ENCODE peak calls at places on chromosomes 11 and 22, in seven cellular contexts. One of them, this sample, is unnamed.

GRCh38 chr22:42993651-42994275 is 21.2 kb downstream of the PACSIN2 start:
- DNase-seq in SK-N-SH: no peak
- DNase-seq in breast epithelium: no peak
- DNase-seq in NCI-H1105 treated with DMSO at 0.1 percent for 48 hours: no peak
- DNase-seq in H54: no peak
- DNase-seq in stimulated activated CD8-positive, alpha-beta memory T cell treated with anti-CD3 and anti-CD28 coated beads, Interleukin-4, amount 100 ng/mL, for 4 hours: no peak
- DNase-seq in ACHN: no peak
- DNase-seq in this sample: no peak

GRCh38 chr22:36577019-36577418 is 48.1 kb upstream of the EIF3D start:
- DNase-seq in NCI-H1105 treated with DMSO at 0.1 percent for 48 hours: no peak
- DNase-seq in breast epithelium: no peak
- DNase-seq in H54: peak
- DNase-seq in stimulated activated CD8-positive, alpha-beta memory T cell treated with anti-CD3 and anti-CD28 coated beads, Interleukin-4, amount 100 ng/mL, for 4 hours: no peak
- DNase-seq in ACHN: peak
- DNase-seq in SK-N-SH: no peak
- DNase-seq in this sample: no peak

GRCh38 chr22:24683671-24684070 is 80.7 kb downstream of the GGT1 start:
- DNase-seq in ACHN: no peak
- DNase-seq in stimulated activated CD8-positive, alpha-beta memory T cell treated with anti-CD3 and anti-CD28 coated beads, Interleukin-4, amount 100 ng/mL, for 4 hours: no peak
- DNase-seq in SK-N-SH: no peak
- DNase-seq in breast epithelium: no peak
- DNase-seq in NCI-H1105 treated with DMSO at 0.1 percent for 48 hours: no peak
- DNase-seq in H54: no peak
- DNase-seq in this sample: no peak

GRCh38 chr22:30020511-30020910 is 59.8 kb upstream of the HORMAD2 start:
- DNase-seq in stimulated activated CD8-positive, alpha-beta memory T cell treated with anti-CD3 and anti-CD28 coated beads, Interleukin-4, amount 100 ng/mL, for 4 hours: no peak
- DNase-seq in ACHN: no peak
- DNase-seq in H54: no peak
- DNase-seq in breast epithelium: no peak
- DNase-seq in SK-N-SH: no peak
- DNase-seq in NCI-H1105 treated with DMSO at 0.1 percent for 48 hours: no peak
- DNase-seq in this sample: no peak

GRCh38 chr11:75133976-75134375 is 16.9 kb upstream of the SLCO2B1 start:
- DNase-seq in stimulated activated CD8-positive, alpha-beta memory T cell treated with anti-CD3 and anti-CD28 coated beads, Interleukin-4, amount 100 ng/mL, for 4 hours: no peak
- DNase-seq in ACHN: no peak
- DNase-seq in SK-N-SH: no peak
- DNase-seq in breast epithelium: no peak
- DNase-seq in H54: no peak
- DNase-seq in NCI-H1105 treated with DMSO at 0.1 percent for 48 hours: no peak
- DNase-seq in this sample: no peak

GRCh38 chr11:10568486-10568941 is at the start of gene LYVE1:
- DNase-seq in H54: no peak
- DNase-seq in breast epithelium: no peak
- DNase-seq in SK-N-SH: no peak
- DNase-seq in stimulated activated CD8-positive, alpha-beta memory T cell treated with anti-CD3 and anti-CD28 coated beads, Interleukin-4, amount 100 ng/mL, for 4 hours: no peak
- DNase-seq in NCI-H1105 treated with DMSO at 0.1 percent for 48 hours: no peak
- DNase-seq in ACHN: no peak
- DNase-seq in this sample: peak

GRCh38 chr11:131908316-131908715 is 537.9 kb downstream of the NTM start:
- DNase-seq in H54: no peak
- DNase-seq in breast epithelium: no peak
- DNase-seq in SK-N-SH: no peak
- DNase-seq in stimulated activated CD8-positive, alpha-beta memory T cell treated with anti-CD3 and anti-CD28 coated beads, Interleukin-4, amount 100 ng/mL, for 4 hours: no peak
- DNase-seq in NCI-H1105 treated with DMSO at 0.1 percent for 48 hours: no peak
- DNase-seq in ACHN: no peak
- DNase-seq in this sample: no peak

GRCh38 chr11:69307871-69308381 is 14.0 kb downstream of the MYEOV start:
- DNase-seq in H54: no peak
- DNase-seq in ACHN: no peak
- DNase-seq in breast epithelium: no peak
- DNase-seq in SK-N-SH: no peak
- DNase-seq in stimulated activated CD8-positive, alpha-beta memory T cell treated with anti-CD3 and anti-CD28 coated beads, Interleukin-4, amount 100 ng/mL, for 4 hours: no peak
- DNase-seq in NCI-H1105 treated with DMSO at 0.1 percent for 48 hours: no peak
- DNase-seq in this sample: no peak

GRCh38 chr11:120229451-120230424 is 10.2 kb upstream of the POU2F3 start:
- DNase-seq in SK-N-SH: peak
- DNase-seq in NCI-H1105 treated with DMSO at 0.1 percent for 48 hours: peak
- DNase-seq in breast epithelium: no peak
- DNase-seq in H54: no peak
- DNase-seq in ACHN: peak
- DNase-seq in stimulated activated CD8-positive, alpha-beta memory T cell treated with anti-CD3 and anti-CD28 coated beads, Interleukin-4, amount 100 ng/mL, for 4 hours: no peak
- DNase-seq in this sample: no peak

GRCh38 chr22:24505337-24505736 is 10.2 kb downstream of the UPB1 start:
- DNase-seq in ACHN: no peak
- DNase-seq in H54: no peak
- DNase-seq in SK-N-SH: no peak
- DNase-seq in stimulated activated CD8-positive, alpha-beta memory T cell treated with anti-CD3 and anti-CD28 coated beads, Interleukin-4, amount 100 ng/mL, for 4 hours: no peak
- DNase-seq in breast epithelium: no peak
- DNase-seq in NCI-H1105 treated with DMSO at 0.1 percent for 48 hours: no peak
- DNase-seq in this sample: no peak

GRCh38 chr11:110076388-110076965 is 16.7 kb upstream of the ZC3H12C start:
- DNase-seq in SK-N-SH: no peak
- DNase-seq in stimulated activated CD8-positive, alpha-beta memory T cell treated with anti-CD3 and anti-CD28 coated beads, Interleukin-4, amount 100 ng/mL, for 4 hours: no peak
- DNase-seq in NCI-H1105 treated with DMSO at 0.1 percent for 48 hours: no peak
- DNase-seq in ACHN: no peak
- DNase-seq in breast epithelium: no peak
- DNase-seq in H54: no peak
- DNase-seq in this sample: no peak

GRCh38 chr11:75639752-75640151 is 29.1 kb downstream of the MAP6 start:
- DNase-seq in breast epithelium: peak
- DNase-seq in NCI-H1105 treated with DMSO at 0.1 percent for 48 hours: peak
- DNase-seq in ACHN: no peak
- DNase-seq in SK-N-SH: peak
- DNase-seq in H54: no peak
- DNase-seq in stimulated activated CD8-positive, alpha-beta memory T cell treated with anti-CD3 and anti-CD28 coated beads, Interleukin-4, amount 100 ng/mL, for 4 hours: no peak
- DNase-seq in this sample: no peak

GRCh38 chr11:37688461-37688860 is 1090.4 kb upstream of the RAG2 start:
- DNase-seq in NCI-H1105 treated with DMSO at 0.1 percent for 48 hours: no peak
- DNase-seq in breast epithelium: no peak
- DNase-seq in SK-N-SH: no peak
- DNase-seq in H54: no peak
- DNase-seq in stimulated activated CD8-positive, alpha-beta memory T cell treated with anti-CD3 and anti-CD28 coated beads, Interleukin-4, amount 100 ng/mL, for 4 hours: no peak
- DNase-seq in ACHN: no peak
- DNase-seq in this sample: no peak

GRCh38 chr22:44667829-44668189 is 34.2 kb upstream of the PRR5 start:
- DNase-seq in SK-N-SH: no peak
- DNase-seq in NCI-H1105 treated with DMSO at 0.1 percent for 48 hours: no peak
- DNase-seq in breast epithelium: no peak
- DNase-seq in H54: no peak
- DNase-seq in ACHN: no peak
- DNase-seq in stimulated activated CD8-positive, alpha-beta memory T cell treated with anti-CD3 and anti-CD28 coated beads, Interleukin-4, amount 100 ng/mL, for 4 hours: peak
- DNase-seq in this sample: no peak

GRCh38 chr11:107172996-107173395 is 154.7 kb upstream of the GUCY1A2 start:
- DNase-seq in NCI-H1105 treated with DMSO at 0.1 percent for 48 hours: no peak
- DNase-seq in SK-N-SH: no peak
- DNase-seq in breast epithelium: no peak
- DNase-seq in stimulated activated CD8-positive, alpha-beta memory T cell treated with anti-CD3 and anti-CD28 coated beads, Interleukin-4, amount 100 ng/mL, for 4 hours: no peak
- DNase-seq in H54: no peak
- DNase-seq in ACHN: no peak
- DNase-seq in this sample: no peak

GRCh38 chr11:35404397-35404775 is 15.0 kb downstream of the SLC1A2 start:
- DNase-seq in breast epithelium: no peak
- DNase-seq in NCI-H1105 treated with DMSO at 0.1 percent for 48 hours: no peak
- DNase-seq in ACHN: peak
- DNase-seq in stimulated activated CD8-positive, alpha-beta memory T cell treated with anti-CD3 and anti-CD28 coated beads, Interleukin-4, amount 100 ng/mL, for 4 hours: no peak
- DNase-seq in SK-N-SH: peak
- DNase-seq in H54: peak
- DNase-seq in this sample: peak

GRCh38 chr11:128625316-128625715 is 38.0 kb upstream of the ETS1 start:
- DNase-seq in SK-N-SH: no peak
- DNase-seq in ACHN: no peak
- DNase-seq in stimulated activated CD8-positive, alpha-beta memory T cell treated with anti-CD3 and anti-CD28 coated beads, Interleukin-4, amount 100 ng/mL, for 4 hours: no peak
- DNase-seq in NCI-H1105 treated with DMSO at 0.1 percent for 48 hours: no peak
- DNase-seq in H54: no peak
- DNase-seq in breast epithelium: no peak
- DNase-seq in this sample: no peak

GRCh38 chr11:14270690-14271542 is 88.1 kb downstream of the RRAS2 start:
- DNase-seq in breast epithelium: no peak
- DNase-seq in H54: no peak
- DNase-seq in SK-N-SH: no peak
- DNase-seq in stimulated activated CD8-positive, alpha-beta memory T cell treated with anti-CD3 and anti-CD28 coated beads, Interleukin-4, amount 100 ng/mL, for 4 hours: no peak
- DNase-seq in NCI-H1105 treated with DMSO at 0.1 percent for 48 hours: no peak
- DNase-seq in ACHN: no peak
- DNase-seq in this sample: no peak

GRCh38 chr11:120034176-120034575 is 103.7 kb downstream of the TRIM29 start:
- DNase-seq in breast epithelium: no peak
- DNase-seq in ACHN: no peak
- DNase-seq in NCI-H1105 treated with DMSO at 0.1 percent for 48 hours: no peak
- DNase-seq in H54: no peak
- DNase-seq in SK-N-SH: no peak
- DNase-seq in stimulated activated CD8-positive, alpha-beta memory T cell treated with anti-CD3 and anti-CD28 coated beads, Interleukin-4, amount 100 ng/mL, for 4 hours: no peak
- DNase-seq in this sample: peak

GRCh38 chr22:32063701-32064100 is 20.6 kb downstream of the SLC5A1 start:
- DNase-seq in breast epithelium: no peak
- DNase-seq in H54: no peak
- DNase-seq in NCI-H1105 treated with DMSO at 0.1 percent for 48 hours: no peak
- DNase-seq in ACHN: no peak
- DNase-seq in SK-N-SH: no peak
- DNase-seq in stimulated activated CD8-positive, alpha-beta memory T cell treated with anti-CD3 and anti-CD28 coated beads, Interleukin-4, amount 100 ng/mL, for 4 hours: no peak
- DNase-seq in this sample: no peak

GRCh38 chr11:34790620-34791019 is 125.6 kb downstream of the APIP start:
- DNase-seq in NCI-H1105 treated with DMSO at 0.1 percent for 48 hours: no peak
- DNase-seq in H54: no peak
- DNase-seq in stimulated activated CD8-positive, alpha-beta memory T cell treated with anti-CD3 and anti-CD28 coated beads, Interleukin-4, amount 100 ng/mL, for 4 hours: no peak
- DNase-seq in breast epithelium: no peak
- DNase-seq in SK-N-SH: no peak
- DNase-seq in ACHN: no peak
- DNase-seq in this sample: no peak

GRCh38 chr22:46737105-46737975 is 712 bp downstream of the CERK start:
- DNase-seq in ACHN: peak
- DNase-seq in SK-N-SH: no peak
- DNase-seq in breast epithelium: peak
- DNase-seq in NCI-H1105 treated with DMSO at 0.1 percent for 48 hours: no peak
- DNase-seq in H54: no peak
- DNase-seq in stimulated activated CD8-positive, alpha-beta memory T cell treated with anti-CD3 and anti-CD28 coated beads, Interleukin-4, amount 100 ng/mL, for 4 hours: no peak
- DNase-seq in this sample: no peak

GRCh38 chr11:105929381-105929955 is 92.6 kb downstream of the MSANTD4 start:
- DNase-seq in breast epithelium: no peak
- DNase-seq in ACHN: no peak
- DNase-seq in NCI-H1105 treated with DMSO at 0.1 percent for 48 hours: no peak
- DNase-seq in SK-N-SH: no peak
- DNase-seq in H54: no peak
- DNase-seq in stimulated activated CD8-positive, alpha-beta memory T cell treated with anti-CD3 and anti-CD28 coated beads, Interleukin-4, amount 100 ng/mL, for 4 hours: no peak
- DNase-seq in this sample: no peak

GRCh38 chr11:75721852-75722668 is 4.4 kb downstream of the MOGAT2 start:
- DNase-seq in breast epithelium: no peak
- DNase-seq in NCI-H1105 treated with DMSO at 0.1 percent for 48 hours: no peak
- DNase-seq in stimulated activated CD8-positive, alpha-beta memory T cell treated with anti-CD3 and anti-CD28 coated beads, Interleukin-4, amount 100 ng/mL, for 4 hours: no peak
- DNase-seq in ACHN: no peak
- DNase-seq in H54: no peak
- DNase-seq in SK-N-SH: no peak
- DNase-seq in this sample: no peak

GRCh38 chr11:128582496-128583366 is 4.6 kb downstream of the ETS1 start:
- DNase-seq in SK-N-SH: no peak
- DNase-seq in ACHN: no peak
- DNase-seq in NCI-H1105 treated with DMSO at 0.1 percent for 48 hours: no peak
- DNase-seq in stimulated activated CD8-positive, alpha-beta memory T cell treated with anti-CD3 and anti-CD28 coated beads, Interleukin-4, amount 100 ng/mL, for 4 hours: no peak
- DNase-seq in H54: peak
- DNase-seq in breast epithelium: peak
- DNase-seq in this sample: no peak

GRCh38 chr11:79400717-79401330 is 40.0 kb downstream of the TENM4 start:
- DNase-seq in stimulated activated CD8-positive, alpha-beta memory T cell treated with anti-CD3 and anti-CD28 coated beads, Interleukin-4, amount 100 ng/mL, for 4 hours: no peak
- DNase-seq in breast epithelium: no peak
- DNase-seq in NCI-H1105 treated with DMSO at 0.1 percent for 48 hours: no peak
- DNase-seq in ACHN: peak
- DNase-seq in SK-N-SH: peak
- DNase-seq in H54: no peak
- DNase-seq in this sample: no peak

GRCh38 chr11:100731471-100731870 is 44.4 kb downstream of the ARHGAP42 start:
- DNase-seq in ACHN: no peak
- DNase-seq in NCI-H1105 treated with DMSO at 0.1 percent for 48 hours: no peak
- DNase-seq in stimulated activated CD8-positive, alpha-beta memory T cell treated with anti-CD3 and anti-CD28 coated beads, Interleukin-4, amount 100 ng/mL, for 4 hours: no peak
- DNase-seq in breast epithelium: no peak
- DNase-seq in H54: no peak
- DNase-seq in SK-N-SH: no peak
- DNase-seq in this sample: no peak

GRCh38 chr22:44132724-44133123 is 48.0 kb upstream of the PARVG start:
- DNase-seq in stimulated activated CD8-positive, alpha-beta memory T cell treated with anti-CD3 and anti-CD28 coated beads, Interleukin-4, amount 100 ng/mL, for 4 hours: no peak
- DNase-seq in ACHN: no peak
- DNase-seq in H54: no peak
- DNase-seq in breast epithelium: no peak
- DNase-seq in NCI-H1105 treated with DMSO at 0.1 percent for 48 hours: no peak
- DNase-seq in SK-N-SH: no peak
- DNase-seq in this sample: no peak

GRCh38 chr22:50699001-50699753 is 26.6 kb downstream of the SHANK3 start:
- DNase-seq in NCI-H1105 treated with DMSO at 0.1 percent for 48 hours: no peak
- DNase-seq in SK-N-SH: no peak
- DNase-seq in breast epithelium: no peak
- DNase-seq in stimulated activated CD8-positive, alpha-beta memory T cell treated with anti-CD3 and anti-CD28 coated beads, Interleukin-4, amount 100 ng/mL, for 4 hours: no peak
- DNase-seq in ACHN: no peak
- DNase-seq in H54: no peak
- DNase-seq in this sample: no peak

GRCh38 chr11:123251656-123252344 is 56.8 kb upstream of the CLMP start:
- DNase-seq in stimulated activated CD8-positive, alpha-beta memory T cell treated with anti-CD3 and anti-CD28 coated beads, Interleukin-4, amount 100 ng/mL, for 4 hours: no peak
- DNase-seq in SK-N-SH: no peak
- DNase-seq in H54: no peak
- DNase-seq in ACHN: no peak
- DNase-seq in breast epithelium: no peak
- DNase-seq in NCI-H1105 treated with DMSO at 0.1 percent for 48 hours: no peak
- DNase-seq in this sample: no peak

This sample was measured in vagina.